ENCODE peak calls at places on chromosomes 5 and 9, in five cellular contexts. O is NCI-H1105 treated with DMSO at 0.1 percent for 48 hours; J is ureter; Z is stimulated activated CD8-positive, alpha-beta memory T cell treated with anti-CD3 and anti-CD28 coated beads, Interleukin-7, amount 100 ng/mL, for 1 hour; W is T-helper 2 cell. R is an unnamed sample.
A peak's percentile ranks its signal among the peaks of the same experiment; 100 is the strongest.

GRCh38 chr5:172455511-172456061 is 1.3 kb upstream of the SH3PXD2B start:
- DNase-seq in O (no peak), J (no peak), Z (no peak), W (no peak), R (no peak)

GRCh38 chr5:35089688-35090314 is 42.1 kb upstream of the AGXT2 start:
- DNase-seq in O (peak; percentile 28), J (peak; percentile 60), Z (no peak), W (no peak), R (peak; percentile 32)

GRCh38 chr5:95718203-95718602 is 12.9 kb upstream of the RHOBTB3 start:
- DNase-seq in O (no peak), J (no peak), Z (no peak), W (no peak), R (no peak)

GRCh38 chr5:175694371-175695160 is 36.7 kb downstream of the HRH2 start:
- DNase-seq in O (no peak), J (no peak), Z (no peak), W (no peak), R (no peak)

GRCh38 chr9:133518193-133518592 is 6.6 kb downstream of the MYMK start:
- DNase-seq in O (peak; percentile 64), J (no peak), Z (no peak), W (no peak), R (no peak)

GRCh38 chr5:55149396-55149795 is 10.6 kb upstream of the GPX8 start:
- DNase-seq in O (no peak), J (no peak), Z (no peak), W (no peak), R (no peak)

GRCh38 chr9:98652302-98652701 is 56.4 kb downstream of the GABBR2 start:
- DNase-seq in O (no peak), J (no peak), Z (no peak), W (no peak), R (no peak)

GRCh38 chr9:80197661-80198060 is 625.9 kb downstream of the TLE4 start:
- DNase-seq in O (no peak), J (no peak), Z (no peak), W (no peak), R (no peak)

GRCh38 chr5:128671861-128672414 is 133.9 kb upstream of the FBN2 start:
- DNase-seq in O (no peak), J (no peak), Z (no peak), W (no peak), R (no peak)

R was measured in amniotic stem cell.